ENCODE peak calls at places on chromosomes 13 and 19, in eight cellular contexts. J is neuronal stem cell; D is suprapubic skin; B is transverse colon; T is lung; I is psoas muscle; U is CD8-positive, alpha-beta memory T cell; N is mesendoderm. F is an unnamed sample.

GRCh38 chr13:100517135-100517534 is 71.5 kb downstream of the GGACT start:
- DNase-seq in J (no peak), B (peak; percentile 68), T (no peak), D (no peak), I (no peak), N (no peak), U (no peak), F (no peak)

GRCh38 chr19:33878912-33879810 is 82.5 kb downstream of the KCTD15 start:
- DNase-seq in D (no peak), J (no peak), N (no peak), T (no peak), U (no peak), B (no peak), I (no peak), F (no peak)

GRCh38 chr13:75016225-75016624 is 465.7 kb downstream of the TBC1D4 start:
- DNase-seq in T (no peak), I (no peak), B (no peak), U (no peak), N (no peak), D (no peak), J (no peak), F (no peak)

GRCh38 chr19:42252365-42253244 is 2.3 kb downstream of the ERF start:
- DNase-seq in T (no peak), B (no peak), U (no peak), I (no peak), J (no peak), D (peak; percentile 84), N (peak; percentile 25), F (no peak)

GRCh38 chr13:33154911-33155310 is 130.6 kb downstream of the STARD13 start:
- DNase-seq in I (no peak), N (no peak), T (no peak), U (no peak), B (no peak), D (no peak), J (no peak), F (no peak)

GRCh38 chr19:54530866-54531265 is 28.2 kb downstream of the LAIR2 start:
- DNase-seq in B (no peak), T (no peak), J (no peak), D (no peak), I (no peak), U (no peak), N (no peak), F (no peak)

GRCh38 chr19:11418518-11419506 is at the start of gene RGL3:
- DNase-seq in I (peak; percentile 63), D (no peak), J (no peak), N (peak; percentile 75), T (peak; percentile 44), B (peak; percentile 51), U (no peak), F (no peak)

GRCh38 chr13:77810430-77810829 is 108.2 kb downstream of the EDNRB start:
- DNase-seq in B (no peak), D (no peak), N (peak; percentile 45), U (no peak), J (no peak), T (no peak), I (no peak), F (peak; percentile 73)

GRCh38 chr19:18605546-18606280 is 886 bp downstream of the CRLF1 start:
- DNase-seq in T (no peak), D (no peak), U (no peak), N (no peak), J (no peak), I (no peak), B (no peak), F (no peak)

GRCh38 chr19:51607920-51608562 is 22.2 kb downstream of the SIGLEC5 start:
- DNase-seq in I (peak; percentile 74), T (peak; percentile 83), D (peak; percentile 78), B (peak; percentile 82), U (peak; percentile 15), J (peak; percentile 30), N (peak; percentile 86), F (peak; percentile 95)

GRCh38 chr13:40635315-40635995 is 31.0 kb downstream of the FOXO1 start:
- DNase-seq in D (no peak), N (no peak), U (no peak), I (no peak), T (no peak), J (no peak), B (no peak), F (no peak)

GRCh38 chr13:63198076-63198475 is 1782.4 kb upstream of the PCDH20 start:
- DNase-seq in D (no peak), N (no peak), U (no peak), J (no peak), T (peak; percentile 79), I (no peak), B (no peak), F (no peak)

GRCh38 chr19:43797118-43797517 is 5.1 kb downstream of the LYPD5 start:
- DNase-seq in B (no peak), D (no peak), N (no peak), I (no peak), T (no peak), U (no peak), J (no peak), F (no peak)

GRCh38 chr19:38729653-38730469 is 14.4 kb downstream of the CAPN12 start:
- DNase-seq in B (peak; percentile 80), I (peak; percentile 78), U (peak; percentile 72), N (peak; percentile 79), D (no peak), T (peak; percentile 74), J (peak; percentile 46), F (peak; percentile 91)

GRCh38 chr19:13968383-13968935 is 16.1 kb downstream of the DCAF15 start:
- DNase-seq in I (no peak), B (no peak), J (no peak), N (no peak), U (no peak), T (no peak), D (peak; percentile 53), F (no peak)

GRCh38 chr13:99028890-99029289 is 51.0 kb upstream of the DOCK9 start:
- DNase-seq in J (no peak), T (peak; percentile 27), D (no peak), U (peak; percentile 34), I (no peak), N (peak; percentile 80), B (no peak), F (peak; percentile 87)

GRCh38 chr13:29954082-29955043 is 103.9 kb upstream of the UBL3 start:
- DNase-seq in U (peak; percentile 69), D (no peak), J (no peak), B (no peak), N (no peak), I (no peak), T (no peak), F (no peak)

GRCh38 chr19:35437152-35437951 is 10.7 kb upstream of the FFAR2 start:
- DNase-seq in N (no peak), U (no peak), B (peak; percentile 64), I (no peak), T (no peak), D (no peak), J (no peak), F (no peak)

GRCh38 chr19:58409010-58409790 is 751 bp downstream of the ZNF584 start:
- DNase-seq in J (no peak), T (no peak), B (no peak), D (no peak), I (no peak), U (no peak), N (no peak), F (peak; percentile 87)

GRCh38 chr13:59888408-59888807 is 275.3 kb downstream of the DIAPH3 start:
- DNase-seq in N (no peak), I (no peak), U (no peak), J (no peak), D (no peak), T (no peak), B (no peak), F (no peak)

GRCh38 chr19:15025237-15025636 is 24.0 kb upstream of the CASP14 start:
- DNase-seq in B (no peak), I (no peak), T (no peak), U (no peak), D (no peak), N (peak; percentile 22), J (no peak), F (peak; percentile 69)

GRCh38 chr19:42627916-42628315 is 33.2 kb upstream of the CEACAM8 start:
- DNase-seq in T (no peak), U (no peak), J (no peak), D (no peak), N (no peak), I (no peak), B (no peak), F (no peak)

GRCh38 chr13:20231839-20232555 is at the start of gene GJB6:
- DNase-seq in I (no peak), J (peak; percentile 17), U (peak; percentile 32), D (no peak), N (peak; percentile 32), T (no peak), B (peak; percentile 32), F (no peak)

GRCh38 chr19:3669616-3670257 is 30.5 kb downstream of the PIP5K1C start:
- DNase-seq in J (no peak), I (no peak), D (no peak), B (no peak), N (peak; percentile 26), T (no peak), U (no peak), F (no peak)

GRCh38 chr19:3668331-3669133 is 31.7 kb downstream of the PIP5K1C start:
- DNase-seq in U (no peak), T (no peak), J (no peak), D (no peak), I (no peak), B (no peak), N (no peak), F (no peak)

GRCh38 chr19:3670258-3670795 is 29.9 kb downstream of the PIP5K1C start:
- DNase-seq in J (no peak), T (no peak), U (no peak), B (peak; percentile 68), N (peak; percentile 83), D (peak; percentile 85), I (peak; percentile 78), F (no peak)

GRCh38 chr19:3667766-3668165 is 32.5 kb downstream of the PIP5K1C start:
- DNase-seq in J (no peak), T (no peak), B (no peak), D (no peak), I (no peak), U (no peak), N (no peak), F (no peak)

GRCh38 chr19:3669134-3669436 is 31.2 kb downstream of the PIP5K1C start:
- DNase-seq in U (no peak), I (no peak), J (no peak), D (no peak), N (no peak), B (no peak), T (no peak), F (no peak)
- H3K27ac ChIP-seq in U (peak overlapping the region; percentile 24), I (peak overlapping the region; percentile 80), J (peak overlapping the region; percentile 24), D (peak overlapping the region; percentile 89), N (no peak overlapping the region), B (peak overlapping the region; percentile 96), T (no peak overlapping the region), F (no peak overlapping the region)

GRCh38 chr19:46372901-46373572 is 26.1 kb downstream of the PPP5C start:
- DNase-seq in D (peak; percentile 24), I (no peak), T (no peak), N (peak; percentile 81), J (peak; percentile 11), B (no peak), U (no peak), F (no peak)
- H3K27ac ChIP-seq in D (peak overlapping the region; percentile 80), I (peak overlapping the region; percentile 75), T (no peak overlapping the region), N (peak overlapping the region; percentile 73), J (peak overlapping the region; percentile 94), B (peak overlapping the region; percentile 78), U (no peak overlapping the region), F (no peak overlapping the region)

GRCh38 chr13:110262494-110262893 is 44.5 kb downstream of the COL4A1 start:
- DNase-seq in N (no peak), U (no peak), D (no peak), J (no peak), I (no peak), B (no peak), T (no peak), F (no peak)
- H3K27ac ChIP-seq in N (no peak overlapping the region), U (no peak overlapping the region), D (no peak overlapping the region), J (no peak overlapping the region), I (peak overlapping the region; percentile 19), B (peak overlapping the region; percentile 66), T (peak overlapping the region; percentile 29), F (no peak overlapping the region)

GRCh38 chr19:48480151-48480475 is 10.9 kb downstream of the CYTH2 start:
- DNase-seq in N (no peak), D (no peak), I (peak; percentile 69), J (no peak), B (peak; percentile 57), T (no peak), U (peak; percentile 40), F (no peak)
- H3K27ac ChIP-seq in N (no peak overlapping the region), D (peak overlapping the region; percentile 80), I (peak overlapping the region; percentile 86), J (no peak overlapping the region), B (peak overlapping the region; percentile 87), T (peak overlapping the region; percentile 92), U (no peak overlapping the region), F (no peak overlapping the region)

F was measured in Karpas-422.